ENCODE peak calls at places on chromosomes 12 and 14, in seven cellular contexts. One of them, this sample, is unnamed.
A peak's percentile ranks its signal among the peaks of the same experiment; 100 is the strongest.

GRCh38 chr14:94545131-94545841 is 16.0 kb upstream of the SERPINA4 start:
- DNase-seq in mesendoderm: peak; percentile 27
- DNase-seq in psoas muscle: no peak
- DNase-seq in hypothalamus: peak; percentile 9
- DNase-seq in Calu3: no peak
- DNase-seq in right cardiac atrium: peak; percentile 26
- DNase-seq in germinal center: no peak
- DNase-seq in this sample: no peak

GRCh38 chr14:32512813-32513212 is 183.7 kb downstream of the AKAP6 start:
- DNase-seq in mesendoderm: no peak
- DNase-seq in psoas muscle: no peak
- DNase-seq in hypothalamus: no peak
- DNase-seq in Calu3: no peak
- DNase-seq in right cardiac atrium: no peak
- DNase-seq in germinal center: no peak
- DNase-seq in this sample: no peak

GRCh38 chr12:116390656-116391335 is 113.3 kb upstream of the MED13L start:
- DNase-seq in mesendoderm: no peak
- DNase-seq in psoas muscle: no peak
- DNase-seq in hypothalamus: no peak
- DNase-seq in Calu3: no peak
- DNase-seq in right cardiac atrium: no peak
- DNase-seq in germinal center: no peak
- DNase-seq in this sample: no peak

GRCh38 chr14:37197421-37198272 is at the start of gene MIPOL1:
- DNase-seq in mesendoderm: peak; percentile 80
- DNase-seq in psoas muscle: peak; percentile 90
- DNase-seq in hypothalamus: peak; percentile 72
- DNase-seq in Calu3: peak; percentile 85
- DNase-seq in right cardiac atrium: peak; percentile 95
- DNase-seq in germinal center: peak; percentile 9
- DNase-seq in this sample: no peak

GRCh38 chr12:57889541-57889989 is 43.0 kb upstream of the CTDSP2 start:
- DNase-seq in mesendoderm: no peak
- DNase-seq in psoas muscle: peak; percentile 75
- DNase-seq in hypothalamus: no peak
- DNase-seq in Calu3: no peak
- DNase-seq in right cardiac atrium: peak; percentile 93
- DNase-seq in germinal center: no peak
- DNase-seq in this sample: no peak

GRCh38 chr12:87038098-87038497 is 781.9 kb upstream of the MGAT4C start:
- DNase-seq in mesendoderm: no peak
- DNase-seq in psoas muscle: no peak
- DNase-seq in hypothalamus: no peak
- DNase-seq in Calu3: no peak
- DNase-seq in right cardiac atrium: no peak
- DNase-seq in germinal center: no peak
- DNase-seq in this sample: no peak

GRCh38 chr12:51591020-51591901 is at the start of gene SCN8A:
- DNase-seq in mesendoderm: peak; percentile 76
- DNase-seq in psoas muscle: peak; percentile 27
- DNase-seq in hypothalamus: peak; percentile 64
- DNase-seq in Calu3: peak; percentile 61
- DNase-seq in right cardiac atrium: peak; percentile 66
- DNase-seq in germinal center: peak; percentile 47
- DNase-seq in this sample: peak; percentile 12

GRCh38 chr12:103877934-103878510 is 37.0 kb upstream of the NT5DC3 start:
- DNase-seq in mesendoderm: peak; percentile 80
- DNase-seq in psoas muscle: peak; percentile 18
- DNase-seq in hypothalamus: no peak
- DNase-seq in Calu3: peak; percentile 77
- DNase-seq in right cardiac atrium: no peak
- DNase-seq in germinal center: peak; percentile 67
- DNase-seq in this sample: peak; percentile 2

GRCh38 chr12:15543347-15543746 is 221.0 kb downstream of the PTPRO start:
- DNase-seq in mesendoderm: no peak
- DNase-seq in psoas muscle: no peak
- DNase-seq in hypothalamus: no peak
- DNase-seq in Calu3: no peak
- DNase-seq in right cardiac atrium: no peak
- DNase-seq in germinal center: no peak
- DNase-seq in this sample: no peak

GRCh38 chr14:81986005-81986404 is 452.4 kb upstream of the SEL1L start:
- DNase-seq in mesendoderm: no peak
- DNase-seq in psoas muscle: no peak
- DNase-seq in hypothalamus: no peak
- DNase-seq in Calu3: no peak
- DNase-seq in right cardiac atrium: no peak
- DNase-seq in germinal center: no peak
- DNase-seq in this sample: no peak

GRCh38 chr12:130098301-130099005 is 63.8 kb upstream of the FZD10 start:
- DNase-seq in mesendoderm: no peak
- DNase-seq in psoas muscle: no peak
- DNase-seq in hypothalamus: no peak
- DNase-seq in Calu3: no peak
- DNase-seq in right cardiac atrium: no peak
- DNase-seq in germinal center: no peak
- DNase-seq in this sample: no peak

GRCh38 chr14:22554706-22555572 is 34.1 kb downstream of the DAD1 start:
- DNase-seq in mesendoderm: no peak
- DNase-seq in psoas muscle: no peak
- DNase-seq in hypothalamus: no peak
- DNase-seq in Calu3: no peak
- DNase-seq in right cardiac atrium: no peak
- DNase-seq in germinal center: no peak
- DNase-seq in this sample: peak; percentile 57

GRCh38 chr14:45057349-45057748 is 26.6 kb upstream of the PRPF39 start:
- DNase-seq in mesendoderm: no peak
- DNase-seq in psoas muscle: no peak
- DNase-seq in hypothalamus: no peak
- DNase-seq in Calu3: no peak
- DNase-seq in right cardiac atrium: no peak
- DNase-seq in germinal center: no peak
- DNase-seq in this sample: no peak

GRCh38 chr12:81627336-81628189 is 131.6 kb downstream of the PPFIA2 start:
- DNase-seq in mesendoderm: peak; percentile 53
- DNase-seq in psoas muscle: no peak
- DNase-seq in hypothalamus: no peak
- DNase-seq in Calu3: peak; percentile 41
- DNase-seq in right cardiac atrium: no peak
- DNase-seq in germinal center: no peak
- DNase-seq in this sample: no peak

GRCh38 chr14:100370003-100370402 is 46.9 kb downstream of the SLC25A47 start:
- DNase-seq in mesendoderm: no peak
- DNase-seq in psoas muscle: no peak
- DNase-seq in hypothalamus: no peak
- DNase-seq in Calu3: no peak
- DNase-seq in right cardiac atrium: no peak
- DNase-seq in germinal center: no peak
- DNase-seq in this sample: no peak

GRCh38 chr14:79971330-79971729 is 240.0 kb downstream of the DIO2 start:
- DNase-seq in mesendoderm: no peak
- DNase-seq in psoas muscle: no peak
- DNase-seq in hypothalamus: no peak
- DNase-seq in Calu3: no peak
- DNase-seq in right cardiac atrium: no peak
- DNase-seq in germinal center: no peak
- DNase-seq in this sample: no peak

GRCh38 chr12:115437061-115437567 is 753.1 kb upstream of the TBX3 start:
- DNase-seq in mesendoderm: no peak
- DNase-seq in psoas muscle: no peak
- DNase-seq in hypothalamus: no peak
- DNase-seq in Calu3: no peak
- DNase-seq in right cardiac atrium: no peak
- DNase-seq in germinal center: no peak
- DNase-seq in this sample: no peak

GRCh38 chr12:74483057-74483456 is 54.6 kb upstream of the ATXN7L3B start:
- DNase-seq in mesendoderm: no peak
- DNase-seq in psoas muscle: no peak
- DNase-seq in hypothalamus: no peak
- DNase-seq in Calu3: no peak
- DNase-seq in right cardiac atrium: no peak
- DNase-seq in germinal center: no peak
- DNase-seq in this sample: no peak

GRCh38 chr14:21092147-21093011 is 6.1 kb downstream of the ZNF219 start:
- DNase-seq in mesendoderm: peak; percentile 86
- DNase-seq in psoas muscle: peak; percentile 83
- DNase-seq in hypothalamus: peak; percentile 55
- DNase-seq in Calu3: peak; percentile 90
- DNase-seq in right cardiac atrium: peak; percentile 95
- DNase-seq in germinal center: peak; percentile 91
- DNase-seq in this sample: peak; percentile 63

GRCh38 chr14:29156096-29156495 is 389.5 kb downstream of the FOXG1 start:
- DNase-seq in mesendoderm: no peak
- DNase-seq in psoas muscle: no peak
- DNase-seq in hypothalamus: no peak
- DNase-seq in Calu3: no peak
- DNase-seq in right cardiac atrium: no peak
- DNase-seq in germinal center: no peak
- DNase-seq in this sample: no peak

GRCh38 chr14:101844752-101845151 is 83.2 kb downstream of the PPP2R5C start:
- DNase-seq in mesendoderm: no peak
- DNase-seq in psoas muscle: no peak
- DNase-seq in hypothalamus: no peak
- DNase-seq in Calu3: no peak
- DNase-seq in right cardiac atrium: no peak
- DNase-seq in germinal center: no peak
- DNase-seq in this sample: no peak

GRCh38 chr12:131784909-131785762 is 43.1 kb upstream of the MMP17 start:
- DNase-seq in mesendoderm: no peak
- DNase-seq in psoas muscle: no peak
- DNase-seq in hypothalamus: no peak
- DNase-seq in Calu3: no peak
- DNase-seq in right cardiac atrium: no peak
- DNase-seq in germinal center: no peak
- DNase-seq in this sample: no peak

GRCh38 chr12:95173392-95174251 is 43.6 kb downstream of the FGD6 start:
- DNase-seq in mesendoderm: peak; percentile 33
- DNase-seq in psoas muscle: peak; percentile 51
- DNase-seq in hypothalamus: no peak
- DNase-seq in Calu3: peak; percentile 81
- DNase-seq in right cardiac atrium: peak; percentile 78
- DNase-seq in germinal center: no peak
- DNase-seq in this sample: no peak

GRCh38 chr12:114319422-114319821 is 86.5 kb downstream of the TBX5 start:
- DNase-seq in mesendoderm: no peak
- DNase-seq in psoas muscle: peak; percentile 13
- DNase-seq in hypothalamus: no peak
- DNase-seq in Calu3: no peak
- DNase-seq in right cardiac atrium: peak; percentile 74
- DNase-seq in germinal center: no peak
- DNase-seq in this sample: no peak

GRCh38 chr14:65290830-65291229 is 121.7 kb upstream of the FUT8 start:
- DNase-seq in mesendoderm: no peak
- DNase-seq in psoas muscle: no peak
- DNase-seq in hypothalamus: no peak
- DNase-seq in Calu3: peak; percentile 85
- DNase-seq in right cardiac atrium: no peak
- DNase-seq in germinal center: no peak
- DNase-seq in this sample: no peak

GRCh38 chr12:68745376-68745903 is 536 bp upstream of the SLC35E3 start:
- DNase-seq in mesendoderm: no peak
- DNase-seq in psoas muscle: no peak
- DNase-seq in hypothalamus: no peak
- DNase-seq in Calu3: no peak
- DNase-seq in right cardiac atrium: no peak
- DNase-seq in germinal center: peak; percentile 16
- DNase-seq in this sample: no peak

GRCh38 chr12:71661977-71662522 is 1.6 kb downstream of the ZFC3H1 start:
- DNase-seq in mesendoderm: no peak
- DNase-seq in psoas muscle: no peak
- DNase-seq in hypothalamus: no peak
- DNase-seq in Calu3: no peak
- DNase-seq in right cardiac atrium: no peak
- DNase-seq in germinal center: no peak
- DNase-seq in this sample: no peak

GRCh38 chr14:50835280-50835679 is 4.3 kb upstream of the NIN start:
- DNase-seq in mesendoderm: no peak
- DNase-seq in psoas muscle: no peak
- DNase-seq in hypothalamus: no peak
- DNase-seq in Calu3: no peak
- DNase-seq in right cardiac atrium: no peak
- DNase-seq in germinal center: no peak
- DNase-seq in this sample: no peak

GRCh38 chr12:6549379-6550151 is 6.3 kb downstream of the IFFO1 start:
- DNase-seq in mesendoderm: no peak
- DNase-seq in psoas muscle: peak; percentile 6
- DNase-seq in hypothalamus: no peak
- DNase-seq in Calu3: no peak
- DNase-seq in right cardiac atrium: peak; percentile 55
- DNase-seq in germinal center: no peak
- DNase-seq in this sample: no peak

GRCh38 chr12:132489078-132489601 is 811 bp upstream of the FBRSL1 start:
- DNase-seq in mesendoderm: no peak
- DNase-seq in psoas muscle: peak; percentile 44
- DNase-seq in hypothalamus: no peak
- DNase-seq in Calu3: no peak
- DNase-seq in right cardiac atrium: peak; percentile 83
- DNase-seq in germinal center: peak; percentile 63
- DNase-seq in this sample: no peak

GRCh38 chr12:76569685-76570604 is 10.4 kb upstream of the OSBPL8 start:
- DNase-seq in mesendoderm: no peak
- DNase-seq in psoas muscle: no peak
- DNase-seq in hypothalamus: no peak
- DNase-seq in Calu3: no peak
- DNase-seq in right cardiac atrium: no peak
- DNase-seq in germinal center: no peak
- DNase-seq in this sample: no peak

GRCh38 chr14:23067847-23068791 is 10.8 kb upstream of the CDH24 start:
- DNase-seq in mesendoderm: no peak
- DNase-seq in psoas muscle: no peak
- DNase-seq in hypothalamus: no peak
- DNase-seq in Calu3: no peak
- DNase-seq in right cardiac atrium: peak; percentile 49
- DNase-seq in germinal center: no peak
- DNase-seq in this sample: no peak

GRCh38 chr12:563250-563781 is 99.9 kb downstream of the NINJ2 start:
- DNase-seq in mesendoderm: no peak
- DNase-seq in psoas muscle: no peak
- DNase-seq in hypothalamus: no peak
- DNase-seq in Calu3: no peak
- DNase-seq in right cardiac atrium: no peak
- DNase-seq in germinal center: no peak
- DNase-seq in this sample: peak; percentile 27

GRCh38 chr14:92460916-92461579 is 52.5 kb upstream of the RIN3 start:
- DNase-seq in mesendoderm: no peak
- DNase-seq in psoas muscle: no peak
- DNase-seq in hypothalamus: no peak
- DNase-seq in Calu3: no peak
- DNase-seq in right cardiac atrium: peak; percentile 72
- DNase-seq in germinal center: no peak
- DNase-seq in this sample: no peak